ENCODE peak calls at places on chromosomes 11 and 22, in four cellular contexts. One of them, this sample, is unnamed.

GRCh38 chr11:82682003-82682751 is 51.5 kb downstream of the FAM181B start:
- DNase-seq in HTR-8/SVneo: peak; percentile 20
- DNase-seq in activated CD4-positive, CD25-positive, alpha-beta regulatory T cell: no peak
- DNase-seq in activated CD8-positive, alpha-beta memory T cell treated with anti-CD3 and anti-CD28 coated beads, Interleukin-2, amount 10 ng/mL, durations not matched to agents 7 days and 5 days: no peak
- DNase-seq in this sample: peak; percentile 77

GRCh38 chr11:94469416-94469815 is 24.2 kb downstream of the MRE11 start:
- DNase-seq in activated CD8-positive, alpha-beta memory T cell treated with anti-CD3 and anti-CD28 coated beads, Interleukin-2, amount 10 ng/mL, durations not matched to agents 7 days and 5 days: no peak
- DNase-seq in HTR-8/SVneo: no peak
- DNase-seq in activated CD4-positive, CD25-positive, alpha-beta regulatory T cell: no peak
- DNase-seq in this sample: no peak

GRCh38 chr22:43879901-43880742 is 11.7 kb downstream of the PNPLA5 start:
- DNase-seq in HTR-8/SVneo: no peak
- DNase-seq in activated CD4-positive, CD25-positive, alpha-beta regulatory T cell: no peak
- DNase-seq in activated CD8-positive, alpha-beta memory T cell treated with anti-CD3 and anti-CD28 coated beads, Interleukin-2, amount 10 ng/mL, durations not matched to agents 7 days and 5 days: no peak
- DNase-seq in this sample: no peak

GRCh38 chr22:41681616-41682015 is 7.1 kb downstream of the SNU13 start:
- DNase-seq in activated CD4-positive, CD25-positive, alpha-beta regulatory T cell: no peak
- DNase-seq in activated CD8-positive, alpha-beta memory T cell treated with anti-CD3 and anti-CD28 coated beads, Interleukin-2, amount 10 ng/mL, durations not matched to agents 7 days and 5 days: no peak
- DNase-seq in HTR-8/SVneo: no peak
- DNase-seq in this sample: no peak

GRCh38 chr11:66842501-66842895 is 743 bp upstream of the RCE1 start:
- DNase-seq in HTR-8/SVneo: no peak
- DNase-seq in activated CD8-positive, alpha-beta memory T cell treated with anti-CD3 and anti-CD28 coated beads, Interleukin-2, amount 10 ng/mL, durations not matched to agents 7 days and 5 days: no peak
- DNase-seq in activated CD4-positive, CD25-positive, alpha-beta regulatory T cell: no peak
- DNase-seq in this sample: no peak

GRCh38 chr11:58562375-58562800 is 13.3 kb downstream of the LPXN start:
- DNase-seq in activated CD8-positive, alpha-beta memory T cell treated with anti-CD3 and anti-CD28 coated beads, Interleukin-2, amount 10 ng/mL, durations not matched to agents 7 days and 5 days: no peak
- DNase-seq in activated CD4-positive, CD25-positive, alpha-beta regulatory T cell: no peak
- DNase-seq in HTR-8/SVneo: no peak
- DNase-seq in this sample: peak; percentile 87

GRCh38 chr11:46593550-46594382 is at the start of gene AMBRA1:
- DNase-seq in HTR-8/SVneo: peak; percentile 80
- DNase-seq in activated CD8-positive, alpha-beta memory T cell treated with anti-CD3 and anti-CD28 coated beads, Interleukin-2, amount 10 ng/mL, durations not matched to agents 7 days and 5 days: peak; percentile 93
- DNase-seq in activated CD4-positive, CD25-positive, alpha-beta regulatory T cell: peak; percentile 52
- DNase-seq in this sample: peak; percentile 87

GRCh38 chr11:131597875-131598274 is 227.5 kb downstream of the NTM start:
- DNase-seq in activated CD4-positive, CD25-positive, alpha-beta regulatory T cell: no peak
- DNase-seq in HTR-8/SVneo: no peak
- DNase-seq in activated CD8-positive, alpha-beta memory T cell treated with anti-CD3 and anti-CD28 coated beads, Interleukin-2, amount 10 ng/mL, durations not matched to agents 7 days and 5 days: no peak
- DNase-seq in this sample: no peak

GRCh38 chr22:22728382-22728781 is 84.0 kb downstream of the GGTLC2 start:
- DNase-seq in activated CD8-positive, alpha-beta memory T cell treated with anti-CD3 and anti-CD28 coated beads, Interleukin-2, amount 10 ng/mL, durations not matched to agents 7 days and 5 days: no peak
- DNase-seq in activated CD4-positive, CD25-positive, alpha-beta regulatory T cell: no peak
- DNase-seq in HTR-8/SVneo: no peak
- DNase-seq in this sample: no peak

GRCh38 chr11:126546191-126546590 is 190.7 kb downstream of the ST3GAL4 start:
- DNase-seq in HTR-8/SVneo: no peak
- DNase-seq in activated CD4-positive, CD25-positive, alpha-beta regulatory T cell: no peak
- DNase-seq in activated CD8-positive, alpha-beta memory T cell treated with anti-CD3 and anti-CD28 coated beads, Interleukin-2, amount 10 ng/mL, durations not matched to agents 7 days and 5 days: no peak
- DNase-seq in this sample: no peak

GRCh38 chr22:20315337-20316216 is 4.3 kb downstream of the DGCR6L start:
- DNase-seq in activated CD8-positive, alpha-beta memory T cell treated with anti-CD3 and anti-CD28 coated beads, Interleukin-2, amount 10 ng/mL, durations not matched to agents 7 days and 5 days: peak; percentile 35
- DNase-seq in activated CD4-positive, CD25-positive, alpha-beta regulatory T cell: no peak
- DNase-seq in HTR-8/SVneo: no peak
- DNase-seq in this sample: no peak

GRCh38 chr11:1782026-1782696 is 18.4 kb upstream of the CTSD start:
- DNase-seq in HTR-8/SVneo: no peak
- DNase-seq in activated CD8-positive, alpha-beta memory T cell treated with anti-CD3 and anti-CD28 coated beads, Interleukin-2, amount 10 ng/mL, durations not matched to agents 7 days and 5 days: no peak
- DNase-seq in activated CD4-positive, CD25-positive, alpha-beta regulatory T cell: no peak
- DNase-seq in this sample: no peak

GRCh38 chr11:4455439-4455838 is 6.3 kb downstream of the OR52K2 start:
- DNase-seq in activated CD8-positive, alpha-beta memory T cell treated with anti-CD3 and anti-CD28 coated beads, Interleukin-2, amount 10 ng/mL, durations not matched to agents 7 days and 5 days: no peak
- DNase-seq in activated CD4-positive, CD25-positive, alpha-beta regulatory T cell: no peak
- DNase-seq in HTR-8/SVneo: no peak
- DNase-seq in this sample: no peak

GRCh38 chr22:44623771-44624510 is 78.1 kb upstream of the PRR5 start:
- DNase-seq in HTR-8/SVneo: no peak
- DNase-seq in activated CD4-positive, CD25-positive, alpha-beta regulatory T cell: no peak
- DNase-seq in activated CD8-positive, alpha-beta memory T cell treated with anti-CD3 and anti-CD28 coated beads, Interleukin-2, amount 10 ng/mL, durations not matched to agents 7 days and 5 days: no peak
- DNase-seq in this sample: peak; percentile 10

GRCh38 chr11:112157274-112157766 is 6.6 kb downstream of the IL18 start:
- DNase-seq in activated CD8-positive, alpha-beta memory T cell treated with anti-CD3 and anti-CD28 coated beads, Interleukin-2, amount 10 ng/mL, durations not matched to agents 7 days and 5 days: no peak
- DNase-seq in HTR-8/SVneo: peak; percentile 99
- DNase-seq in activated CD4-positive, CD25-positive, alpha-beta regulatory T cell: no peak
- DNase-seq in this sample: no peak

GRCh38 chr11:16856022-16856471 is 117.6 kb downstream of the C11orf58 start:
- DNase-seq in HTR-8/SVneo: no peak
- DNase-seq in activated CD4-positive, CD25-positive, alpha-beta regulatory T cell: no peak
- DNase-seq in activated CD8-positive, alpha-beta memory T cell treated with anti-CD3 and anti-CD28 coated beads, Interleukin-2, amount 10 ng/mL, durations not matched to agents 7 days and 5 days: no peak
- DNase-seq in this sample: no peak

GRCh38 chr11:123253909-123254308 is 58.9 kb upstream of the CLMP start:
- DNase-seq in activated CD4-positive, CD25-positive, alpha-beta regulatory T cell: no peak
- DNase-seq in activated CD8-positive, alpha-beta memory T cell treated with anti-CD3 and anti-CD28 coated beads, Interleukin-2, amount 10 ng/mL, durations not matched to agents 7 days and 5 days: no peak
- DNase-seq in HTR-8/SVneo: no peak
- DNase-seq in this sample: no peak

GRCh38 chr11:34204396-34205279 is 99.2 kb downstream of the NAT10 start:
- DNase-seq in HTR-8/SVneo: no peak
- DNase-seq in activated CD4-positive, CD25-positive, alpha-beta regulatory T cell: no peak
- DNase-seq in activated CD8-positive, alpha-beta memory T cell treated with anti-CD3 and anti-CD28 coated beads, Interleukin-2, amount 10 ng/mL, durations not matched to agents 7 days and 5 days: no peak
- DNase-seq in this sample: no peak

GRCh38 chr11:86145439-86146156 is 76.7 kb upstream of the PICALM start:
- DNase-seq in activated CD4-positive, CD25-positive, alpha-beta regulatory T cell: no peak
- DNase-seq in activated CD8-positive, alpha-beta memory T cell treated with anti-CD3 and anti-CD28 coated beads, Interleukin-2, amount 10 ng/mL, durations not matched to agents 7 days and 5 days: no peak
- DNase-seq in HTR-8/SVneo: no peak
- DNase-seq in this sample: no peak

GRCh38 chr22:45524966-45525365 is 22.3 kb downstream of the FBLN1 start:
- DNase-seq in activated CD4-positive, CD25-positive, alpha-beta regulatory T cell: no peak
- DNase-seq in activated CD8-positive, alpha-beta memory T cell treated with anti-CD3 and anti-CD28 coated beads, Interleukin-2, amount 10 ng/mL, durations not matched to agents 7 days and 5 days: no peak
- DNase-seq in HTR-8/SVneo: no peak
- DNase-seq in this sample: no peak

GRCh38 chr11:77091146-77091940 is 11.3 kb upstream of the OMP start:
- DNase-seq in activated CD8-positive, alpha-beta memory T cell treated with anti-CD3 and anti-CD28 coated beads, Interleukin-2, amount 10 ng/mL, durations not matched to agents 7 days and 5 days: peak; percentile 88
- DNase-seq in activated CD4-positive, CD25-positive, alpha-beta regulatory T cell: peak; percentile 49
- DNase-seq in HTR-8/SVneo: peak; percentile 89
- DNase-seq in this sample: peak; percentile 74

GRCh38 chr11:69778373-69778772 is 3.2 kb upstream of the FGF4 start:
- DNase-seq in activated CD8-positive, alpha-beta memory T cell treated with anti-CD3 and anti-CD28 coated beads, Interleukin-2, amount 10 ng/mL, durations not matched to agents 7 days and 5 days: no peak
- DNase-seq in HTR-8/SVneo: no peak
- DNase-seq in activated CD4-positive, CD25-positive, alpha-beta regulatory T cell: no peak
- DNase-seq in this sample: no peak

GRCh38 chr11:15472405-15472799 is 357.7 kb downstream of the INSC start:
- DNase-seq in activated CD8-positive, alpha-beta memory T cell treated with anti-CD3 and anti-CD28 coated beads, Interleukin-2, amount 10 ng/mL, durations not matched to agents 7 days and 5 days: no peak
- DNase-seq in activated CD4-positive, CD25-positive, alpha-beta regulatory T cell: no peak
- DNase-seq in HTR-8/SVneo: no peak
- DNase-seq in this sample: no peak

GRCh38 chr22:50599816-50600454 is 658 bp upstream of the MAPK8IP2 start:
- DNase-seq in activated CD4-positive, CD25-positive, alpha-beta regulatory T cell: peak; percentile 28
- DNase-seq in activated CD8-positive, alpha-beta memory T cell treated with anti-CD3 and anti-CD28 coated beads, Interleukin-2, amount 10 ng/mL, durations not matched to agents 7 days and 5 days: peak; percentile 75
- DNase-seq in HTR-8/SVneo: peak; percentile 67
- DNase-seq in this sample: peak; percentile 29

GRCh38 chr11:29978549-29978948 is 38.3 kb downstream of the KCNA4 start:
- DNase-seq in activated CD4-positive, CD25-positive, alpha-beta regulatory T cell: no peak
- DNase-seq in activated CD8-positive, alpha-beta memory T cell treated with anti-CD3 and anti-CD28 coated beads, Interleukin-2, amount 10 ng/mL, durations not matched to agents 7 days and 5 days: no peak
- DNase-seq in HTR-8/SVneo: no peak
- DNase-seq in this sample: no peak

GRCh38 chr22:47779474-47779873 is 1017.0 kb downstream of the TBC1D22A start:
- DNase-seq in activated CD4-positive, CD25-positive, alpha-beta regulatory T cell: no peak
- DNase-seq in HTR-8/SVneo: no peak
- DNase-seq in activated CD8-positive, alpha-beta memory T cell treated with anti-CD3 and anti-CD28 coated beads, Interleukin-2, amount 10 ng/mL, durations not matched to agents 7 days and 5 days: no peak
- DNase-seq in this sample: no peak

GRCh38 chr11:12727556-12728070 is 53.4 kb downstream of the TEAD1 start:
- DNase-seq in activated CD8-positive, alpha-beta memory T cell treated with anti-CD3 and anti-CD28 coated beads, Interleukin-2, amount 10 ng/mL, durations not matched to agents 7 days and 5 days: no peak
- DNase-seq in activated CD4-positive, CD25-positive, alpha-beta regulatory T cell: no peak
- DNase-seq in HTR-8/SVneo: no peak
- DNase-seq in this sample: no peak

GRCh38 chr22:28629420-28630184 is 50.0 kb downstream of the TTC28 start:
- DNase-seq in activated CD8-positive, alpha-beta memory T cell treated with anti-CD3 and anti-CD28 coated beads, Interleukin-2, amount 10 ng/mL, durations not matched to agents 7 days and 5 days: no peak
- DNase-seq in activated CD4-positive, CD25-positive, alpha-beta regulatory T cell: no peak
- DNase-seq in HTR-8/SVneo: no peak
- DNase-seq in this sample: no peak

GRCh38 chr11:119356349-119357031 is 10.0 kb upstream of the MFRP start:
- DNase-seq in activated CD4-positive, CD25-positive, alpha-beta regulatory T cell: peak; percentile 40
- DNase-seq in HTR-8/SVneo: no peak
- DNase-seq in activated CD8-positive, alpha-beta memory T cell treated with anti-CD3 and anti-CD28 coated beads, Interleukin-2, amount 10 ng/mL, durations not matched to agents 7 days and 5 days: peak; percentile 84
- DNase-seq in this sample: peak; percentile 75

GRCh38 chr11:13290221-13290980 is 12.8 kb downstream of the BMAL1 start:
- DNase-seq in HTR-8/SVneo: no peak
- DNase-seq in activated CD4-positive, CD25-positive, alpha-beta regulatory T cell: no peak
- DNase-seq in activated CD8-positive, alpha-beta memory T cell treated with anti-CD3 and anti-CD28 coated beads, Interleukin-2, amount 10 ng/mL, durations not matched to agents 7 days and 5 days: no peak
- DNase-seq in this sample: no peak

GRCh38 chr22:22161924-22162851 is 82.4 kb upstream of the VPREB1 start:
- DNase-seq in activated CD8-positive, alpha-beta memory T cell treated with anti-CD3 and anti-CD28 coated beads, Interleukin-2, amount 10 ng/mL, durations not matched to agents 7 days and 5 days: no peak
- DNase-seq in activated CD4-positive, CD25-positive, alpha-beta regulatory T cell: no peak
- DNase-seq in HTR-8/SVneo: no peak
- DNase-seq in this sample: peak; percentile 90

GRCh38 chr11:69201048-69201365 is 45.3 kb downstream of the SMIM38 start:
- DNase-seq in activated CD4-positive, CD25-positive, alpha-beta regulatory T cell: no peak
- DNase-seq in activated CD8-positive, alpha-beta memory T cell treated with anti-CD3 and anti-CD28 coated beads, Interleukin-2, amount 10 ng/mL, durations not matched to agents 7 days and 5 days: no peak
- DNase-seq in HTR-8/SVneo: no peak
- DNase-seq in this sample: no peak

GRCh38 chr11:69439127-69439526 is 42.3 kb upstream of the LINC01488 start:
- DNase-seq in activated CD4-positive, CD25-positive, alpha-beta regulatory T cell: no peak
- DNase-seq in HTR-8/SVneo: no peak
- DNase-seq in activated CD8-positive, alpha-beta memory T cell treated with anti-CD3 and anti-CD28 coated beads, Interleukin-2, amount 10 ng/mL, durations not matched to agents 7 days and 5 days: no peak
- DNase-seq in this sample: no peak

GRCh38 chr11:86151188-86152005 is 82.5 kb upstream of the PICALM start:
- DNase-seq in activated CD4-positive, CD25-positive, alpha-beta regulatory T cell: no peak
- DNase-seq in activated CD8-positive, alpha-beta memory T cell treated with anti-CD3 and anti-CD28 coated beads, Interleukin-2, amount 10 ng/mL, durations not matched to agents 7 days and 5 days: no peak
- DNase-seq in HTR-8/SVneo: no peak
- DNase-seq in this sample: peak; percentile 26

GRCh38 chr11:15629690-15630321 is 515.1 kb downstream of the INSC start:
- DNase-seq in activated CD4-positive, CD25-positive, alpha-beta regulatory T cell: no peak
- DNase-seq in HTR-8/SVneo: no peak
- DNase-seq in activated CD8-positive, alpha-beta memory T cell treated with anti-CD3 and anti-CD28 coated beads, Interleukin-2, amount 10 ng/mL, durations not matched to agents 7 days and 5 days: no peak
- DNase-seq in this sample: no peak

GRCh38 chr11:88482871-88483301 is 145.3 kb upstream of the CTSC start:
- DNase-seq in activated CD8-positive, alpha-beta memory T cell treated with anti-CD3 and anti-CD28 coated beads, Interleukin-2, amount 10 ng/mL, durations not matched to agents 7 days and 5 days: no peak
- DNase-seq in activated CD4-positive, CD25-positive, alpha-beta regulatory T cell: no peak
- DNase-seq in HTR-8/SVneo: no peak
- DNase-seq in this sample: no peak

GRCh38 chr11:120389693-120390584 is 53.7 kb downstream of the ARHGEF12 start:
- DNase-seq in activated CD4-positive, CD25-positive, alpha-beta regulatory T cell: no peak
- DNase-seq in activated CD8-positive, alpha-beta memory T cell treated with anti-CD3 and anti-CD28 coated beads, Interleukin-2, amount 10 ng/mL, durations not matched to agents 7 days and 5 days: no peak
- DNase-seq in HTR-8/SVneo: no peak
- DNase-seq in this sample: no peak

GRCh38 chr11:7520011-7520942 is 6.5 kb downstream of the PPFIBP2 start:
- DNase-seq in activated CD8-positive, alpha-beta memory T cell treated with anti-CD3 and anti-CD28 coated beads, Interleukin-2, amount 10 ng/mL, durations not matched to agents 7 days and 5 days: no peak
- DNase-seq in HTR-8/SVneo: no peak
- DNase-seq in activated CD4-positive, CD25-positive, alpha-beta regulatory T cell: no peak
- DNase-seq in this sample: no peak

This sample was measured in MM.1S.